ENCODE peak calls at places on chromosome 16, in seven cellular contexts. G is adrenal gland, C is right lobe of liver, E is heart left ventricle, N is IMR-90, P is testis, F is upper lobe of left lung. W is an unnamed sample.
A peak's percentile ranks its signal among the peaks of the same experiment; 100 is the strongest.

GRCh38 chr16:4288148-4288921 is 15.5 kb upstream of the TFAP4 start:
- DNase-seq in G (peak; percentile 82), C (peak; percentile 76), E (peak; percentile 73), N (peak; percentile 82), P (peak; percentile 78), F (peak; percentile 80), W (no peak)

GRCh38 chr16:28067604-28068382 is 4.3 kb upstream of the GSG1L start:
- DNase-seq in G (no peak), C (no peak), E (no peak), N (peak; percentile 74), P (no peak), F (no peak), W (no peak)

GRCh38 chr16:56670640-56670934 is 973 bp downstream of the MT1H start:
- DNase-seq in G (no peak), C (no peak), E (no peak), N (no peak), P (no peak), F (no peak), W (no peak)

GRCh38 chr16:47136101-47136820 is 7.5 kb downstream of the NETO2 start:
- DNase-seq in G (no peak), C (no peak), E (no peak), N (peak; percentile 45), P (no peak), F (no peak), W (no peak)

GRCh38 chr16:424623-425081 is 797 bp upstream of the RAB11FIP3 start:
- DNase-seq in G (peak; percentile 72), C (peak; percentile 43), E (peak; percentile 54), N (no peak), P (peak; percentile 57), F (peak; percentile 37), W (no peak)

GRCh38 chr16:28110479-28110878 is 47.0 kb upstream of the GSG1L start:
- DNase-seq in G (peak; percentile 54), C (no peak), E (no peak), N (no peak), P (no peak), F (peak; percentile 53), W (no peak)

GRCh38 chr16:14181371-14182050 is 110.4 kb downstream of the MRTFB start:
- DNase-seq in G (no peak), C (no peak), E (no peak), N (peak; percentile 89), P (no peak), F (no peak), W (no peak)

GRCh38 chr16:23382279-23382678 is 70.7 kb downstream of the COG7 start:
- DNase-seq in G (no peak), C (no peak), E (no peak), N (no peak), P (no peak), F (peak; percentile 82), W (no peak)

GRCh38 chr16:81181013-81181720 is 57.3 kb upstream of the BCO1 start:
- DNase-seq in G (peak; percentile 95), C (peak; percentile 35), E (peak; percentile 88), N (peak; percentile 97), P (peak; percentile 87), F (peak; percentile 68), W (no peak)

GRCh38 chr16:17590711-17591654 is 120.2 kb upstream of the XYLT1 start:
- DNase-seq in G (no peak), C (no peak), E (no peak), N (no peak), P (no peak), F (no peak), W (no peak)

GRCh38 chr16:57240872-57241271 is 4.2 kb upstream of the ARL2BP start:
- DNase-seq in G (no peak), C (no peak), E (no peak), N (no peak), P (no peak), F (no peak), W (no peak)

GRCh38 chr16:28931801-28932225 is at the start of gene CD19:
- DNase-seq in G (no peak), C (no peak), E (no peak), N (no peak), P (no peak), F (no peak), W (no peak)

GRCh38 chr16:67283826-67284555 is 4.7 kb downstream of the PLEKHG4 start:
- DNase-seq in G (no peak), C (no peak), E (no peak), N (no peak), P (no peak), F (no peak), W (no peak)

GRCh38 chr16:5071341-5071680 is 332 bp upstream of the ALG1 start:
- DNase-seq in G (no peak), C (no peak), E (no peak), N (no peak), P (no peak), F (no peak), W (no peak)

GRCh38 chr16:87789437-87790277 is 23.9 kb upstream of the KLHDC4 start:
- DNase-seq in G (no peak), C (peak; percentile 71), E (no peak), N (peak; percentile 86), P (no peak), F (no peak), W (no peak)

GRCh38 chr16:70724146-70725023 is 38.5 kb upstream of the MTSS2 start:
- DNase-seq in G (no peak), C (peak; percentile 63), E (no peak), N (no peak), P (no peak), F (no peak), W (no peak)

GRCh38 chr16:55892821-55893220 is 17.6 kb upstream of the CES5A start:
- DNase-seq in G (no peak), C (no peak), E (no peak), N (no peak), P (no peak), F (no peak), W (no peak)

GRCh38 chr16:11145821-11146211 is 110.2 kb downstream of the SOCS1 start:
- DNase-seq in G (no peak), C (no peak), E (no peak), N (no peak), P (no peak), F (no peak), W (no peak)

GRCh38 chr16:11144122-11144521 is 111.9 kb downstream of the SOCS1 start:
- DNase-seq in G (no peak), C (no peak), E (no peak), N (no peak), P (no peak), F (no peak), W (no peak)

GRCh38 chr16:11147033-11147848 is 108.8 kb downstream of the SOCS1 start:
- DNase-seq in G (no peak), C (no peak), E (no peak), N (no peak), P (no peak), F (no peak), W (no peak)

GRCh38 chr16:11143741-11144035 is 112.3 kb downstream of the SOCS1 start:
- DNase-seq in G (no peak), C (no peak), E (no peak), N (no peak), P (no peak), F (no peak), W (no peak)

DNA sequence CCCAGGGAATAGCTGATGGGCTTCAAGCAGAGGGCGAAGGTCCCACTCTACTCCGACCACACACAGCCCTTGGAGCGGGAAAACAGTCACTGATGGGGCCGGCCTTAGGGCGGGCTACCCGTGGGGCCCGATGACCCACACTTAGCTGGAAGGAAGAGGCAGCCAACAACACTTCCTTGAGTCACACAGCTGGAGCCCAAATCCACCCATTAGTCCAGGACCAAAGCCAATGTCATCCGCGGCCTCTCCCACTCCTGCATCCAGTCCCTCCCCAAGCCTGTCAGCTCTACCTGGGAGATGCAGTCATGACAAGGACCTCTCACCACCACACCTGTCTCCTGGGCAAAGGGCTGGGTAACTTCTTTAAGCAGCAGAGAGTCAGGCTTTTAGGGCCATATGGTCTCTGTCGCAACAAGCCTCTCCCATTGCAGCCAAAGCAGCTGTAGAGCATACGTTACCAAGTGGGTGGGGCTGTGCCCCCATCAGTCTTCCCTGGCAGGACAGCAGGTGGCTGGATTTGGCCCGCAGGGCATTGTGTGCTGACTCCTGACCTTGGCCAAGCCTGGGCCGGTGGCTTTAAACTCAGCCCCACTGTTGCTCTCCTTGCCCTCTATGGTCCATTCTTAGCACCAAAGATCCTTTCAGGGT is 110.7 kb downstream of the SOCS1 start:
- DNase-seq in G (no peak), C (no peak), E (peak; percentile 59), N (peak; percentile 54), P (no peak), F (no peak), W (no peak)
- TF ChIP-seq POLR2A in G (no peak), C (no peak), E (no peak), N (no peak), P (no peak), F (no peak), W (no peak)

DNA sequence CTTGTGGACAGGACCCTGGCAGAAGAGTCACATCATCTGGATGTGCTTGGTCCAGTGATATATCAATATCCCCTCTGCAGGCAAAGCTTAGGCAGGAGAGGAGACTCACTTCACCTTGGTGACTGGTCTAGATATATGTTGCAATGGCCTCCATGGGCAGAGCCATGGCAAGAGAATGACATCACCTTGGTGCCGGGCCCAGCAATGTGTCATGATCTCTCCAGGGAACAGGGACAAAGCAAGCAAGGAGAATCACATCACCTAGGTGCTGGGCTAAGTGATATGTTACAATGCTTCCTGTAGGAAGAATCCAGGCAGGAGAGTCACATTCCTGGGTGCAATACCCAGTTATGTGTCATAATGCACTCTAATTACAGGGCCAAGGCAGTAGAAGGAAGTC is 2106.2 kb downstream of the TP53TG3F start:
- DNase-seq in G (peak; percentile 9), C (no peak), E (no peak), N (no peak), P (no peak), F (no peak), W (no peak)
- H3K4me3 ChIP-seq in G (no peak overlapping the region), C (no peak overlapping the region), E (no peak overlapping the region), N (no peak overlapping the region), P (no peak overlapping the region), F (no peak overlapping the region), W (no peak overlapping the region)

GRCh38 chr16:21157632-21158031 is 842 bp upstream of the LDAF1 start:
- DNase-seq in G (no peak), C (no peak), E (no peak), N (no peak), P (no peak), F (no peak), W (no peak)
- H3K27ac ChIP-seq in G (peak overlapping the region; percentile 67), C (no peak overlapping the region), E (no peak overlapping the region), N (no peak overlapping the region), P (peak overlapping the region; percentile 80), F (no peak overlapping the region), W (peak overlapping the region; percentile 94)

GRCh38 chr16:86574646-86575045 is 3.7 kb upstream of the FOXL1 start:
- DNase-seq in G (no peak), C (no peak), E (no peak), N (no peak), P (no peak), F (no peak), W (no peak)

GRCh38 chr16:86575095-86575685 is 3.2 kb upstream of the FOXL1 start:
- DNase-seq in G (no peak), C (no peak), E (no peak), N (no peak), P (no peak), F (no peak), W (no peak)

GRCh38 chr16:86577314-86577971 is 906 bp upstream of the FOXL1 start:
- DNase-seq in G (no peak), C (no peak), E (no peak), N (peak; percentile 96), P (no peak), F (no peak), W (no peak)

GRCh38 chr16:86576591-86577313 is 1.6 kb upstream of the FOXL1 start:
- DNase-seq in G (no peak), C (no peak), E (no peak), N (no peak), P (no peak), F (no peak), W (no peak)

GRCh38 chr16:86575754-86576557 is 2.4 kb upstream of the FOXL1 start:
- DNase-seq in G (peak; percentile 81), C (peak; percentile 67), E (peak; percentile 80), N (peak; percentile 97), P (peak; percentile 82), F (peak; percentile 36), W (no peak)
- TF ChIP-seq POLR2A in G (no peak), C (no peak), E (no peak), N (peak; percentile 95), P (no peak), F (no peak), W (no peak)

W was measured in vagina.